ENCODE peak calls at places on chromosomes 2 and 18, in six cellular contexts. W, I, Q, X, G and O are unnamed samples.

GRCh38 chr18:31429623-31430022 is 17.9 kb upstream of the DSG3 start:
- DNase-seq in G (no peak), W (no peak), X (no peak), Q (no peak), I (peak; percentile 65), O (no peak)

GRCh38 chr2:162382283-162382682 is 38.4 kb downstream of the GCA start:
- DNase-seq in G (no peak), Q (no peak), W (peak; percentile 17), X (no peak), I (no peak), O (no peak)

GRCh38 chr2:189168876-189169499 is 10.6 kb downstream of the COL5A2 start:
- DNase-seq in I (no peak), Q (no peak), G (no peak), X (no peak), W (no peak), O (no peak)

GRCh38 chr2:12697617-12698016 is 19.1 kb upstream of the TRIB2 start:
- DNase-seq in W (no peak), G (no peak), Q (no peak), X (no peak), I (no peak), O (no peak)

GRCh38 chr2:241774419-241775222 is 2.0 kb upstream of the GAL3ST2 start:
- DNase-seq in G (no peak), I (peak; percentile 79), X (no peak), W (peak; percentile 13), Q (no peak), O (no peak)

GRCh38 chr2:28406276-28407096 is 13.8 kb downstream of the FOSL2 start:
- DNase-seq in I (peak; percentile 62), Q (peak; percentile 96), G (peak; percentile 61), W (no peak), X (no peak), O (no peak)

GRCh38 chr2:24434576-24434975 is 56.5 kb upstream of the NCOA1 start:
- DNase-seq in I (no peak), Q (no peak), X (no peak), G (no peak), W (no peak), O (no peak)

GRCh38 chr2:69601179-69601612 is 42.3 kb downstream of the AAK1 start:
- DNase-seq in Q (no peak), X (no peak), G (no peak), I (no peak), W (peak; percentile 83), O (no peak)

GRCh38 chr2:142872900-142873724 is 4.4 kb upstream of the KYNU start:
- DNase-seq in Q (no peak), X (no peak), I (no peak), G (no peak), W (peak; percentile 78), O (no peak)

GRCh38 chr18:28176933-28177827 is at the start of gene CDH2:
- DNase-seq in I (no peak), X (no peak), W (no peak), G (no peak), Q (peak; percentile 21), O (no peak)

GRCh38 chr2:239329284-239329971 is 71.4 kb downstream of the HDAC4 start:
- DNase-seq in G (no peak), I (peak; percentile 65), X (no peak), W (no peak), Q (no peak), O (no peak)

GRCh38 chr2:176356251-176356650 is 87.0 kb downstream of the MTX2 start:
- DNase-seq in I (no peak), W (no peak), X (no peak), Q (no peak), G (no peak), O (no peak)

GRCh38 chr18:57898506-57899124 is 95.5 kb upstream of the ATP8B1 start:
- DNase-seq in Q (no peak), I (no peak), X (no peak), W (no peak), G (no peak), O (no peak)

GRCh38 chr2:149448315-149448714 is 117.9 kb downstream of the LYPD6 start:
- DNase-seq in Q (no peak), I (no peak), G (no peak), X (no peak), W (no peak), O (no peak)